ENCODE peak calls at places on chromosomes 2 and 18, in four cellular contexts. S is GM23248, H is hepatocyte, F is MM.1S. P is an unnamed sample.

GRCh38 chr2:205427112-205427511 is 255.2 kb upstream of the NRP2 start:
- DNase-seq in H (no peak), S (peak), F (no peak), P (no peak)

GRCh38 chr18:74492259-74492658 is 3.9 kb upstream of the CNDP2 start:
- DNase-seq in S (no peak), F (no peak), H (no peak), P (no peak)

GRCh38 chr18:50115095-50115494 is 79.9 kb downstream of the MYO5B start:
- DNase-seq in S (no peak), F (no peak), H (no peak), P (no peak)

GRCh38 chr2:161166538-161167409 is 6.5 kb downstream of the TANK start:
- DNase-seq in S (no peak), F (peak), H (no peak), P (no peak)

GRCh38 chr2:120805011-120805410 is 69.3 kb downstream of the GLI2 start:
- DNase-seq in F (no peak), S (no peak), H (no peak), P (no peak)

GRCh38 chr2:47916437-47916836 is 10.1 kb upstream of the FBXO11 start:
- DNase-seq in S (no peak), H (no peak), F (no peak), P (no peak)

GRCh38 chr18:6413554-6414117 is 1.1 kb downstream of the L3MBTL4 start:
- DNase-seq in F (no peak), S (no peak), H (no peak), P (no peak)

GRCh38 chr2:109594246-109594900 is 19.4 kb downstream of the SEPTIN10 start:
- DNase-seq in S (no peak), H (no peak), F (no peak), P (no peak)

GRCh38 chr2:26495705-26496271 is 17.9 kb upstream of the OTOF start:
- DNase-seq in H (no peak), S (no peak), F (no peak), P (no peak)

GRCh38 chr2:12045864-12046291 is 299.4 kb downstream of the LPIN1 start:
- DNase-seq in H (no peak), S (peak), F (peak), P (peak)

GRCh38 chr18:2657043-2657512 is 1.6 kb downstream of the SMCHD1 start:
- DNase-seq in S (peak), F (no peak), H (no peak), P (no peak)

GRCh38 chr2:96427917-96428316 is 77.2 kb downstream of the NEURL3 start:
- DNase-seq in F (no peak), S (peak), H (peak), P (no peak)

GRCh38 chr2:32806857-32807256 is 139.9 kb upstream of the LTBP1 start:
- DNase-seq in H (no peak), F (no peak), S (no peak), P (no peak)

GRCh38 chr2:137888845-137889244 is 75.4 kb upstream of the HNMT start:
- DNase-seq in F (peak), S (peak), H (peak), P (no peak)

GRCh38 chr2:154623819-154624218 is 74.7 kb upstream of the KCNJ3 start:
- DNase-seq in F (peak), S (peak), H (peak), P (peak)

GRCh38 chr2:223669453-223670225 is 67.5 kb upstream of the SCG2 start:
- DNase-seq in F (no peak), S (peak), H (no peak), P (no peak)

GRCh38 chr2:223668302-223668998 is 66.3 kb upstream of the SCG2 start:
- DNase-seq in F (no peak), H (peak), S (peak), P (no peak)
- H3K4me3 ChIP-seq in F (no peak), H (no peak), S (no peak), P (no peak)

GRCh38 chr2:55277310-55277709 is 8.3 kb upstream of the MTIF2 start:
- DNase-seq in H (no peak), F (no peak), S (no peak), P (no peak)
- TF ChIP-seq EZH2phosphoT487 in H (no peak), F (no peak), S (no peak), P (no peak)

DNA sequence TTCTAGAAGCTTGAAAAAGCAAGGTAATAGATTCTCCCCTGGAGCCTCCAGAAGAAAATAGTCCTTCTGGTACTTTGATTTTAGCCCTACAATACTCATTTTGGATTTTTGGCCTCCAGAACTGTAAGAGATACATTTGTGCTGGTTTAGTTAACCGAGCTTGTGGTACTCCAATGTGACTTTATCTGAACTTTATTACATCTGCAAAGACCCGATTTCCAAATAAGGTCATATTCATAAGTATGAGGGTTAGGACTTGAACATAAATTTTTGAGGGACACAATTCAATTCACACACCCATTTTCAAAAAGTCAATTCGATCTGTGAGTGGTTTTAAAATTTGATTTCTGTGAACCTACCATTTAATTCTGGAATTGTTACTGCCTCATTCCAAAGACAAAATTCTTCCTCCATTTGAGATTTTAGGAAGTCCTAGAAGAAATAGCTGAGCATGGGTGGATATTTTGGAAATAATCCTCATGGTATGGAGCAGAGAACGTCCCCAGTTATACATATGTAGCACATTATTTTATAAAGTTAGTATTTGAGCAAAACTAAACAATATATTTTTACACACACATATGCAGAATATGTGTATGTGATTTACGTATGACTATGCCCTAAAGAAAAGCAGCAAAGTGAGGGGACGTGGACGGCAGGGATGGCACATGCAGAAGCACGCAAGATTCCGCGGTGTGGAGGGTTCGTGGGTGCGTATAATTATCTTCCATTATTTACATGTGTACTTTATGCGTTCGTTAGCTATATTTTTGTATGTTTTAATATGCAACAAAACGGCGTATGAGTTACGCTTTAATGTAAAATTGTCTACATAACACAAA is 905 bp upstream of the NUP35 start:
- DNase-seq in H (no peak), F (no peak), S (peak), P (no peak)
- H3K4me3 ChIP-seq in H (peak), F (peak), S (peak), P (peak)

GRCh38 chr2:171703574-171704347 is 16.5 kb downstream of the DYNC1I2 start:
- DNase-seq in H (peak), S (peak), F (peak), P (peak)
- TF ChIP-seq EZH2phosphoT487 in H (no peak), S (no peak), F (no peak), P (no peak)

DNA sequence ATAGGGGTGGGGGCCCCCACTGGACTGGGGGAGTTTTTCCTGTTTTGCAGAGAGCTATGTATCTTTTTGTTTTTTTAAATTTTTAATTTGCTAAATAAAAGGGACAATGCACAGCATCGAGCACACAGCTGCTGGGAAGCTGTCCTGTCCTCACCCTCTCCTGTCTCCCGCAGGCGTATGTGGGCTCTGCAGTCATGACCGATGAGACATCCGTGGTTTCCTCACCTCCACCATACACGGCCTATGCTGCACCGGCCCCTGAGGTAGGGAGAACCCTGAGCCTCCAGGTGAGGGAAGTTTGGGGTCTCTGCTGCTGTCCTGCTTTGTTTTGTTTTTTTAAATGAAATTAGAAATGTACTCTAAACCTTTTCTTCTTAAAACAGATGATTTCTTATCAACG is 27.6 kb downstream of the PLEKHB2 start:
- DNase-seq in H (no peak), F (no peak), S (no peak), P (no peak)
- H3K4me3 ChIP-seq in H (no peak), F (no peak), S (no peak), P (no peak)

GRCh38 chr2:218871345-218872302 is 9.0 kb upstream of the WNT10A start:
- DNase-seq in S (peak), F (no peak), H (no peak), P (no peak)

GRCh38 chr2:218875692-218876246 is 4.9 kb upstream of the WNT10A start:
- DNase-seq in H (no peak), S (no peak), F (no peak), P (no peak)

GRCh38 chr2:218872645-218873358 is 7.8 kb upstream of the WNT10A start:
- DNase-seq in H (no peak), F (no peak), S (no peak), P (no peak)

GRCh38 chr2:218870984-218871344 is 9.7 kb upstream of the WNT10A start:
- DNase-seq in H (no peak), F (no peak), S (no peak), P (no peak)

DNA sequence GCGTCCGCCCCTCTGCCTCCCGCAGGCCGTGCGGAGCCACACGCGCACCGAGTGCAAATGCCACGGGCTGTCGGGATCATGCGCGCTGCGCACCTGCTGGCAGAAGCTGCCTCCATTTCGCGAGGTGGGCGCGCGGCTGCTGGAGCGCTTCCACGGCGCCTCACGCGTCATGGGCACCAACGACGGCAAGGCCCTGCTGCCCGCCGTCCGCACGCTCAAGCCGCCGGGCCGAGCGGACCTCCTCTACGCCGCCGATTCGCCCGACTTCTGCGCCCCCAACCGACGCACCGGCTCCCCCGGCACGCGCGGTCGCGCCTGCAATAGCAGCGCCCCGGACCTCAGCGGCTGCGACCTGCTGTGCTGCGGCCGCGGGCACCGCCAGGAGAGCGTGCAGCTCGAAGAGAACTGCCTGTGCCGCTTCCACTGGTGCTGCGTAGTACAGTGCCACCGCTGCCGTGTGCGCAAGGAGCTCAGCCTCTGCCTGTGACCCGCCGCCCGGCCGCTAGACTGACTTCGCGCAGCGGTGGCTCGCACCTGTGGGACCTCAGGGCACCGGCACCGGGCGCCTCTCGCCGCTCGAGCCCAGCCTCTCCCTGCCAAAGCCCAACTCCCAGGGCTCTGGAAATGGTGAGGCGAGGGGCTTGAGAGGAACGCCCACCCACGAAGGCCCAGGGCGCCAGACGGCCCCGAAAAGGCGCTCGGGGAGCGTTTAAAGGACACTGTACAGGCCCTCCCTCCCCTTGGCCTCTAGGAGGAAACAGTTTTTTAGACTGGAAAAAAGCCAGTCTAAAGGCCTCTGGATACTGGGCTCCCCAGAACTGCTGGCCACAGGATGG is 7.1 kb upstream of the WNT10A start:
- DNase-seq in H (no peak), F (no peak), S (no peak), P (no peak)
- TF ChIP-seq EZH2phosphoT487 in H (no peak), F (no peak), S (no peak), P (no peak)

DNA sequence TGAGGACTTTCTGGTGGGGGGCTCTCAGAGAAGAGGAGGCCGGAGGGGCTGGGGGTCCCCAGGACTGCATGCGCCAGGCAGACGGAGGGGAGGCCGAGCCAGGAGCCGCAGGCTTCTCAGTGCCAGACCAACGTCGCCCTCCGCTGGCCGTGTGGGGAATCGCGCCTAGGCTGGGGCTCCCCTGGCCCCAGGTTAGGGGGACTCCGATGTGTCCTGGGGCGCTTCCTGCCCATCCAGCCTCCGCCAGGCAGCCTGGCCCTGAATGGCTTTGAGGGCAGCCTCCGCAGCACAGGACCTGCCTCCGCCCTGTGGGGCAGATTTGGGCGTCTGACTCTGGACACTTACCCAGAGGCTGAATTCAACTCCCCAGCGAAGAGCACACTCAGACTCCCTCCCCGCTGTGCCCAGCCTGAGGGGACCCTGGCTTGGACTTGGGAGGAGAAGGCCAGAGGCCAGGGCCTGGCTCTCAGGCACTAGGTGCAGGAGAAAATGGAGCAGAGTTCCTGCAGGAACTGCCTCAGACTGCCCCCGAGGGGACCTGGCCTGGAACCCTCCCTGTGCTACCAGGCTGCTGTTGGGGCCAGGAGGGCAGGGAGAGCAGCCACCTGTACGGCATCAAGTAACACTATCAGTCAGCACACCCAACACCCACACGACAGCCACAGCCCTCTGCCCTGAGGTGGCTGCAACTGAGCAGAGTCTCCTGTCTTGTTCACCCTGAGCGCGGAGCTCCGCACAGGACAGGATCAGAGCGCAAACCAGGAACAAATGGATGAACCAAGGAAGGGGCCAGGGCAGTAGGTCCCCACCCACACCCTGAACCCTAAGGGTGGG is 621 bp upstream of the TEKT4 start:
- DNase-seq in S (no peak), F (peak), H (no peak), P (peak)
- H3K4me3 ChIP-seq in S (no peak), F (no peak), H (no peak), P (no peak)

DNA sequence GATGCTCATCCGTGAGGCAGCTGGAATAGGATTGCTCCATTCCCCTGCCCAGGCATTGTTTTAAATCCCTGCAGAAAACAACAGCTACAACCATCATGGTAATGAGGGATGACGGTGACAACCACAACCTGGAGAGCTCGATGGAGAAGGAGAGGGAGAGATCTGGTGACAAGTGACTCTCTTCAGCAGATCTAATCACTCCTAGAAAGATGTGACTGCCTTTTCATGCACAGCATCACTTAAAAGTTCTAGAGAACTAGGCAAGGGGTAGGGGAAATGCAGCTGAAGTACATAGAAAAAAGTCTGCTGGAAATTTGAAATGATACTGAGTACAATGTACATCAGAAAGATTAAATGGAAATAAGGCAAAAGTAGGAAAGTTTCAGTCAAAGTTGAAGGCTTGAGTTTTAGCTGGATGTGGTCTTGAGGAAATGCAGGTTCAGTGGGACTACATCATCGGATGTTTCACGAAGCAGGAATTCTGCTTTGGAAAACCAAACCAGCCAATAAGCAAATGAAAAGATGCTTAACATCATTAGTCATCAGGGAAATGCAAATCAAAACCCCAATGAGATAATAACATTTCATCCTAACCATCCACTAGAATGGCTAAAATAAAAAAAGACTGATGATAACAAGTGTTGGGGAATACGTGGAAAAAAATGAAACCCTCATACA is 6.8 kb upstream of the ARHGAP25 start:
- DNase-seq in S (peak), H (no peak), F (no peak), P (no peak)
- TF ChIP-seq EZH2phosphoT487 in S (no peak), H (no peak), F (no peak), P (no peak)

GRCh38 chr2:2332381-2332780 is 1.3 kb upstream of the MYT1L start:
- DNase-seq in H (no peak), S (no peak), F (no peak), P (no peak)
- H3K4me3 ChIP-seq in H (no peak), S (no peak), F (no peak), P (no peak)

GRCh38 chr2:184155791-184156190 is 442.5 kb upstream of the ZNF804A start:
- DNase-seq in S (no peak), H (no peak), F (no peak), P (no peak)
- TF ChIP-seq EZH2phosphoT487 in S (no peak), H (no peak), F (no peak), P (no peak)

P was measured in OCI-LY7.